ENCODE peak calls at places on chromosomes 4 and X, in six cellular contexts. One of them, this sample, is unnamed. For H3K36me3, the result is how much of the 10 kb centered on the place peaks cover.

GRCh38 chr4:162201673-162202072 is 37.9 kb upstream of the FSTL5 start:
- DNase-seq in left lung: no peak
- DNase-seq in HepG2: no peak
- DNase-seq in CD8-positive, alpha-beta T cell: no peak
- DNase-seq in left ventricle myocardium inferior: no peak
- DNase-seq in psoas muscle: no peak
- DNase-seq in this sample: no peak

GRCh38 chrX:115023139-115023538 is 5.7 kb upstream of the IL13RA2 start:
- DNase-seq in left lung: no peak
- DNase-seq in HepG2: no peak
- DNase-seq in CD8-positive, alpha-beta T cell: no peak
- DNase-seq in left ventricle myocardium inferior: no peak
- DNase-seq in psoas muscle: no peak
- DNase-seq in this sample: no peak

GRCh38 chrX:43882294-43882681 is at the start of gene MAOB:
- DNase-seq in left lung: peak
- DNase-seq in HepG2: peak
- DNase-seq in CD8-positive, alpha-beta T cell: no peak
- DNase-seq in left ventricle myocardium inferior: peak
- DNase-seq in psoas muscle: peak
- DNase-seq in this sample: peak

GRCh38 chr4:170110290-170110672 is 20.5 kb upstream of the AADAT start:
- DNase-seq in left lung: no peak
- DNase-seq in HepG2: no peak
- DNase-seq in CD8-positive, alpha-beta T cell: no peak
- DNase-seq in left ventricle myocardium inferior: no peak
- DNase-seq in psoas muscle: no peak
- DNase-seq in this sample: no peak

GRCh38 chr4:147285751-147286150 is 195.1 kb upstream of the EDNRA start:
- DNase-seq in left lung: no peak
- DNase-seq in HepG2: no peak
- DNase-seq in CD8-positive, alpha-beta T cell: no peak
- DNase-seq in left ventricle myocardium inferior: no peak
- DNase-seq in psoas muscle: no peak
- DNase-seq in this sample: no peak

GRCh38 chr4:77104405-77105292 is 28.9 kb upstream of the CCNI start:
- DNase-seq in left lung: peak
- DNase-seq in HepG2: no peak
- DNase-seq in CD8-positive, alpha-beta T cell: peak
- DNase-seq in left ventricle myocardium inferior: peak
- DNase-seq in psoas muscle: peak
- DNase-seq in this sample: peak

GRCh38 chrX:140090800-140091275 is 125.5 kb upstream of the CXorf66 start:
- DNase-seq in left lung: no peak
- DNase-seq in HepG2: no peak
- DNase-seq in CD8-positive, alpha-beta T cell: no peak
- DNase-seq in left ventricle myocardium inferior: no peak
- DNase-seq in psoas muscle: no peak
- DNase-seq in this sample: no peak

GRCh38 chrX:10010686-10011085 is 43.5 kb downstream of the CLDN34 start:
- DNase-seq in left lung: no peak
- DNase-seq in HepG2: peak
- DNase-seq in CD8-positive, alpha-beta T cell: no peak
- DNase-seq in left ventricle myocardium inferior: no peak
- DNase-seq in psoas muscle: no peak
- DNase-seq in this sample: no peak

GRCh38 chr4:6229671-6230501 is 29.5 kb upstream of the JAKMIP1 start:
- DNase-seq in left lung: no peak
- DNase-seq in HepG2: no peak
- DNase-seq in CD8-positive, alpha-beta T cell: no peak
- DNase-seq in left ventricle myocardium inferior: no peak
- DNase-seq in psoas muscle: no peak
- DNase-seq in this sample: no peak

GRCh38 chr4:157104541-157104940 is 28.6 kb downstream of the GLRB start:
- DNase-seq in left lung: no peak
- DNase-seq in HepG2: no peak
- DNase-seq in CD8-positive, alpha-beta T cell: no peak
- DNase-seq in left ventricle myocardium inferior: no peak
- DNase-seq in psoas muscle: no peak
- DNase-seq in this sample: no peak

GRCh38 chr4:147539959-147540358 is 59.1 kb downstream of the EDNRA start:
- DNase-seq in left lung: no peak
- DNase-seq in HepG2: no peak
- DNase-seq in CD8-positive, alpha-beta T cell: no peak
- DNase-seq in left ventricle myocardium inferior: no peak
- DNase-seq in psoas muscle: no peak
- DNase-seq in this sample: no peak

GRCh38 chr4:109837014-109837413 is 9.2 kb downstream of the RRH start:
- DNase-seq in left lung: no peak
- DNase-seq in HepG2: no peak
- DNase-seq in CD8-positive, alpha-beta T cell: no peak
- DNase-seq in left ventricle myocardium inferior: no peak
- DNase-seq in psoas muscle: no peak
- DNase-seq in this sample: no peak

GRCh38 chrX:103556941-103557340 is 28.4 kb upstream of the TCEAL4 start:
- DNase-seq in left lung: no peak
- DNase-seq in HepG2: peak
- DNase-seq in CD8-positive, alpha-beta T cell: no peak
- DNase-seq in left ventricle myocardium inferior: no peak
- DNase-seq in psoas muscle: no peak
- DNase-seq in this sample: no peak

GRCh38 chrX:151789179-151789800 is 54.7 kb downstream of the CNGA2 start:
- DNase-seq in left lung: no peak
- DNase-seq in HepG2: no peak
- DNase-seq in CD8-positive, alpha-beta T cell: no peak
- DNase-seq in left ventricle myocardium inferior: peak
- DNase-seq in psoas muscle: peak
- DNase-seq in this sample: peak

GRCh38 chr4:172989984-172990711 is 178.5 kb upstream of the GALNT7 start:
- DNase-seq in left lung: no peak
- DNase-seq in HepG2: no peak
- DNase-seq in CD8-positive, alpha-beta T cell: no peak
- DNase-seq in left ventricle myocardium inferior: no peak
- DNase-seq in psoas muscle: no peak
- DNase-seq in this sample: no peak

GRCh38 chr4:128061566-128062536 is 739 bp downstream of the LARP1B start:
- DNase-seq in left lung: peak
- DNase-seq in HepG2: peak
- DNase-seq in CD8-positive, alpha-beta T cell: peak
- DNase-seq in left ventricle myocardium inferior: peak
- DNase-seq in psoas muscle: peak
- DNase-seq in this sample: peak

GRCh38 chr4:159447296-159447695 is 344.4 kb downstream of the RAPGEF2 start:
- DNase-seq in left lung: no peak
- DNase-seq in HepG2: no peak
- DNase-seq in CD8-positive, alpha-beta T cell: no peak
- DNase-seq in left ventricle myocardium inferior: no peak
- DNase-seq in psoas muscle: no peak
- DNase-seq in this sample: no peak

GRCh38 chr4:41268024-41268423 is 11.3 kb downstream of the UCHL1 start:
- DNase-seq in left lung: no peak
- DNase-seq in HepG2: no peak
- DNase-seq in CD8-positive, alpha-beta T cell: no peak
- DNase-seq in left ventricle myocardium inferior: no peak
- DNase-seq in psoas muscle: no peak
- DNase-seq in this sample: no peak

GRCh38 chr4:3238721-3239120 is 10.2 kb upstream of the MSANTD1 start:
- DNase-seq in left lung: peak
- DNase-seq in HepG2: no peak
- DNase-seq in CD8-positive, alpha-beta T cell: no peak
- DNase-seq in left ventricle myocardium inferior: no peak
- DNase-seq in psoas muscle: no peak
- DNase-seq in this sample: no peak

GRCh38 chr4:3241905-3242304 is 7.1 kb upstream of the MSANTD1 start:
- DNase-seq in left lung: no peak
- DNase-seq in HepG2: no peak
- DNase-seq in CD8-positive, alpha-beta T cell: no peak
- DNase-seq in left ventricle myocardium inferior: no peak
- DNase-seq in psoas muscle: no peak
- DNase-seq in this sample: no peak

GRCh38 chr4:3239342-3239741 is 9.6 kb upstream of the MSANTD1 start:
- DNase-seq in left lung: peak
- DNase-seq in HepG2: no peak
- DNase-seq in CD8-positive, alpha-beta T cell: no peak
- DNase-seq in left ventricle myocardium inferior: no peak
- DNase-seq in psoas muscle: no peak
- DNase-seq in this sample: no peak

GRCh38 chr4:3240936-3241522 is 7.9 kb upstream of the MSANTD1 start:
- DNase-seq in left lung: peak
- DNase-seq in HepG2: no peak
- DNase-seq in CD8-positive, alpha-beta T cell: no peak
- DNase-seq in left ventricle myocardium inferior: no peak
- DNase-seq in psoas muscle: no peak
- DNase-seq in this sample: no peak

DNA sequence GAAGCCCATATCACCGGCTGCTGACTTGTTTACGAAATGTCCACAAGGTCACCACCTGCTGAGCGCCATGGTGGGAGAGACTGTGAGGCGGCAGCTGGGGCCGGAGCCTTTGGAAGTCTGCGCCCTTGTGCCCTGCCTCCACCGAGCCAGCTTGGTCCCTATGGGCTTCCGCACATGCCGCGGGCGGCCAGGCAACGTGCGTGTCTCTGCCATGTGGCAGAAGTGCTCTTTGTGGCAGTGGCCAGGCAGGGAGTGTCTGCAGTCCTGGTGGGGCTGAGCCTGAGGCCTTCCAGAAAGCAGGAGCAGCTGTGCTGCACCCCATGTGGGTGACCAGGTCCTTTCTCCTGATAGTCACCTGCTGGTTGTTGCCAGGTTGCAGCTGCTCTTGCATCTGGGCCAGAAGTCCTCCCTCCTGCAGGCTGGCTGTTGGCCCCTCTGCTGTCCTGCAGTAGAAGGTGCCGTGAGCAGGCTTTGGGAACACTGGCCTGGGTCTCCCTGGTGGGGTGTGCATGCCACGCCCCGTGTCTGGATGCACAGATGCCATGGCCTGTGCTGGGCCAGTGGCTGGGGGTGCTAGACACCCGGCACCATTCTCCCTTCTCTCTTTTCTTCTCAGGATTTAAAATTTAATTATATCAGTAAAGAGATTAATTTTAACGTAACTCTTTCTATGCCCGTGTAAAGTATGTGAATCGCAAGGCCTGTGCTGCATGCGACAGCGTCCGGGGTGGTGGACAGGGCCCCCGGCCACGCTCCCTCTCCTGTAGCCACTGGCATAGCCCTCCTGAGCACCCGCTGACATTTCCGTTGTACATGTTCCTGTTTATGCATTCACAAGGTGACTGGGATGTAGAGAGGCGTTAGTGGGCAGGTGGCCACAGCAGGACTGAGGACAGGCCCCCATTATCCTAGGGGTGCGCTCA is 8.7 kb upstream of the MSANTD1 start:
- DNase-seq in left lung: peak
- DNase-seq in HepG2: no peak
- DNase-seq in CD8-positive, alpha-beta T cell: no peak
- DNase-seq in left ventricle myocardium inferior: no peak
- DNase-seq in psoas muscle: no peak
- DNase-seq in this sample: no peak
- H3K36me3 ChIP-seq in left lung: under half
- H3K36me3 ChIP-seq in HepG2: under half
- H3K36me3 ChIP-seq in CD8-positive, alpha-beta T cell: under half
- H3K36me3 ChIP-seq in left ventricle myocardium inferior: half or more
- H3K36me3 ChIP-seq in psoas muscle: half or more
- H3K36me3 ChIP-seq in this sample: half or more

GRCh38 chrX:53598169-53598568 is 88.3 kb downstream of the HUWE1 start:
- DNase-seq in left lung: no peak
- DNase-seq in HepG2: no peak
- DNase-seq in CD8-positive, alpha-beta T cell: no peak
- DNase-seq in left ventricle myocardium inferior: no peak
- DNase-seq in psoas muscle: no peak
- DNase-seq in this sample: no peak

GRCh38 chrX:53594354-53594753 is 92.2 kb downstream of the HUWE1 start:
- DNase-seq in left lung: no peak
- DNase-seq in HepG2: peak
- DNase-seq in CD8-positive, alpha-beta T cell: no peak
- DNase-seq in left ventricle myocardium inferior: no peak
- DNase-seq in psoas muscle: no peak
- DNase-seq in this sample: no peak

GRCh38 chrX:53599781-53600396 is 86.6 kb downstream of the HUWE1 start:
- DNase-seq in left lung: no peak
- DNase-seq in HepG2: no peak
- DNase-seq in CD8-positive, alpha-beta T cell: no peak
- DNase-seq in left ventricle myocardium inferior: no peak
- DNase-seq in psoas muscle: no peak
- DNase-seq in this sample: no peak

DNA sequence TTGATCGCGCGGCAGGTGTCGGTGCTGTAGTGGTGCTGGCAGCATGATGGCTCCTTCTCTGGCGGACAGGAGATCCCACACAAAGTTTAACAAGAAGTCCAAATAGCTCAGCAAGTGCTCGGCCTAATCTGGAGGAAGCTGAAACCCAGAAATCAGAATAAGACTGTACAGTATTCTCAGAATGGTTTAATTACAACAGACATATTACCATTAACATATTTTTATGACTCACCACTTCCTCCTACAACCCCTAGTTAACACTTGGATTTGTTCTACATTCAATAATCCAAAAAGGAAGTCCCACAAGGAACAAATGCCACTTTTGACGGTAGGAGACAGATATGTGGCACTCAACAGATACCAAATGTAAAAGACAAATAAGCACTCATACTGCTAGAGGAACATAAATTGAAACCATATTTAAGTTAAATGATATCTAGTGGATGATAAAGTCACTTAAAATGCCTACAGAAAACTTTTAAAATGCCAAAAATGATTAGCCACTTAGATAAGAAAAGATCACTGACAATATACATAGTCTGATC is 91.2 kb downstream of the HUWE1 start:
- DNase-seq in left lung: no peak
- DNase-seq in HepG2: no peak
- DNase-seq in CD8-positive, alpha-beta T cell: no peak
- DNase-seq in left ventricle myocardium inferior: no peak
- DNase-seq in psoas muscle: no peak
- DNase-seq in this sample: no peak
- H3K36me3 ChIP-seq in left lung: under half
- H3K36me3 ChIP-seq in HepG2: under half
- H3K36me3 ChIP-seq in CD8-positive, alpha-beta T cell: under half
- H3K36me3 ChIP-seq in left ventricle myocardium inferior: half or more
- H3K36me3 ChIP-seq in psoas muscle: half or more
- H3K36me3 ChIP-seq in this sample: under half

DNA sequence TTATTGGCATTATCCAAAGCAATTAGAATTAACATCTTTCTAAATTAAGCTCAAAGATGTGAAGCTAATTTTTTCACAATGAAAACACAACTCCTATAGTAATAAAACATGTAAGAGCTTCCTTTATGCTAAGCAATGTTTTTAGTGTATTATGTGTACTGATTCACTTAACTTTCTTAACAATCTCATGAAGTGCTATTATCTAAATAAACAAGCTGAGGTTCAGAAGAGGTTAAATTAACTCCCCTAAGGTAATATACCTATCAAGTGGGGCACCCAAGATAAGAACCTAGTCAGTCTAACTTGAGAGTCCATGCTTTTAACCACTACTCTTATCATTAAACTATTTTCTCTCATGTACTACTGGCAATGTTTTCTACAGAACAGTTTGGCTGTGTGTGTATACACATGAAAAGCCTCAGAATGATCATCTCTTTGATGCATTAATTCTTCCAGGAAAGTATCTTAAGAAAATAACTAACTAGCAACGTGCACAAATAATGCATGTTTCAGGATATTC is 13.6 kb downstream of the G3BP2 start:
- DNase-seq in left lung: no peak
- DNase-seq in HepG2: no peak
- DNase-seq in CD8-positive, alpha-beta T cell: no peak
- DNase-seq in left ventricle myocardium inferior: no peak
- DNase-seq in psoas muscle: no peak
- DNase-seq in this sample: no peak
- H3K36me3 ChIP-seq in left lung: under half
- H3K36me3 ChIP-seq in HepG2: under half
- H3K36me3 ChIP-seq in CD8-positive, alpha-beta T cell: under half
- H3K36me3 ChIP-seq in left ventricle myocardium inferior: half or more
- H3K36me3 ChIP-seq in psoas muscle: half or more
- H3K36me3 ChIP-seq in this sample: half or more

GRCh38 chr4:153294631-153295030 is 49.9 kb upstream of the MND1 start:
- DNase-seq in left lung: no peak
- DNase-seq in HepG2: no peak
- DNase-seq in CD8-positive, alpha-beta T cell: no peak
- DNase-seq in left ventricle myocardium inferior: no peak
- DNase-seq in psoas muscle: no peak
- DNase-seq in this sample: no peak
- H3K36me3 ChIP-seq in left lung: under half
- H3K36me3 ChIP-seq in HepG2: under half
- H3K36me3 ChIP-seq in CD8-positive, alpha-beta T cell: under half
- H3K36me3 ChIP-seq in left ventricle myocardium inferior: under half
- H3K36me3 ChIP-seq in psoas muscle: half or more
- H3K36me3 ChIP-seq in this sample: under half